ENCODE peak calls at places on chromosome 10, in six cellular contexts. E is neural crest cell; H is cerebellum; T is NK-92 treated with Interleukin-12 subunit alpha and Interleukin-12 subunit beta, amount 100 ng/mL, for 24 hours; J is substantia nigra; Q is stimulated activated CD4-positive, alpha-beta T cell treated with anti-CD3 and anti-CD28 coated beads, Interleukin-1b, Interleukin-23, amount 100 ng/mL, for 1 hour. C is an unnamed sample.

GRCh38 chr10:20767028-20767427 is 130.1 kb downstream of the NEBL start:
- DNase-seq in E (no peak), H (no peak), T (no peak), J (no peak), Q (no peak), C (no peak)

GRCh38 chr10:98536551-98536950 is 89.8 kb upstream of the HPS1 start:
- DNase-seq in E (no peak), H (no peak), T (no peak), J (no peak), Q (no peak), C (no peak)

GRCh38 chr10:30374353-30374752 is 25.3 kb upstream of the MTPAP start:
- DNase-seq in E (no peak), H (no peak), T (no peak), J (no peak), Q (no peak), C (peak; percentile 61)

GRCh38 chr10:78754269-78755074 is 314.3 kb upstream of the ZMIZ1 start:
- DNase-seq in E (no peak), H (no peak), T (no peak), J (no peak), Q (no peak), C (no peak)

GRCh38 chr10:3813267-3813666 is 28.3 kb upstream of the KLF6 start:
- DNase-seq in E (no peak), H (no peak), T (no peak), J (no peak), Q (no peak), C (no peak)

GRCh38 chr10:42428534-42428933 is 209.8 kb downstream of the ZNF33B start:
- DNase-seq in E (no peak), H (no peak), T (no peak), J (no peak), Q (no peak), C (no peak)

GRCh38 chr10:13882112-13882711 is 295.4 kb downstream of the PRPF18 start:
- DNase-seq in E (no peak), H (no peak), T (no peak), J (peak; percentile 29), Q (no peak), C (peak; percentile 83)

GRCh38 chr10:78991187-78991586 is 77.6 kb upstream of the ZMIZ1 start:
- DNase-seq in E (no peak), H (no peak), T (no peak), J (no peak), Q (no peak), C (no peak)

GRCh38 chr10:130967161-130967560 is 344.4 kb downstream of the TCERG1L start:
- DNase-seq in E (no peak), H (no peak), T (no peak), J (no peak), Q (no peak), C (no peak)

GRCh38 chr10:129617768-129618167 is 150.7 kb downstream of the MGMT start:
- DNase-seq in E (no peak), H (no peak), T (no peak), J (no peak), Q (no peak), C (no peak)

GRCh38 chr10:53528974-53529373 is 756.4 kb upstream of the MBL2 start:
- DNase-seq in E (no peak), H (no peak), T (no peak), J (no peak), Q (no peak), C (no peak)

GRCh38 chr10:86756511-86757109 is at the start of gene BMPR1A:
- DNase-seq in E (peak; percentile 96), H (peak; percentile 20), T (no peak), J (no peak), Q (no peak), C (peak; percentile 72)

GRCh38 chr10:6151087-6151977 is 51.4 kb upstream of the PFKFB3 start:
- DNase-seq in E (peak; percentile 39), H (no peak), T (no peak), J (peak; percentile 81), Q (no peak), C (peak; percentile 71)

GRCh38 chr10:68073631-68074403 is 1.3 kb downstream of the HERC4 start:
- DNase-seq in E (no peak), H (no peak), T (no peak), J (no peak), Q (no peak), C (no peak)

GRCh38 chr10:88023676-88024075 is 160.3 kb downstream of the PTEN start:
- DNase-seq in E (no peak), H (no peak), T (no peak), J (no peak), Q (no peak), C (no peak)

GRCh38 chr10:103078676-103079075 is 114.4 kb downstream of the NT5C2 start:
- DNase-seq in E (no peak), H (no peak), T (no peak), J (no peak), Q (no peak), C (no peak)

GRCh38 chr10:77251297-77252013 is 386.2 kb downstream of the KCNMA1 start:
- DNase-seq in E (peak; percentile 26), H (no peak), T (no peak), J (no peak), Q (no peak), C (no peak)

GRCh38 chr10:132616170-132616994 is 78.8 kb downstream of the INPP5A start:
- DNase-seq in E (no peak), H (no peak), T (no peak), J (no peak), Q (no peak), C (no peak)

C was measured in lower leg skin.